ENCODE peak calls at places on chromosomes 12 and 14, in eight cellular contexts. One of them, this sample, is unnamed.

GRCh38 chr12:122079038-122079531 is 529 bp downstream of the MLXIP start:
- DNase-seq in neuronal stem cell: no peak
- DNase-seq in adrenal gland: peak; percentile 43
- DNase-seq in ovary: peak; percentile 58
- DNase-seq in brain microvascular endothelial cell: no peak
- DNase-seq in tibial nerve: no peak
- DNase-seq in neural progenitor cell: peak; percentile 54
- DNase-seq in uterus: no peak
- DNase-seq in this sample: peak; percentile 64

GRCh38 chr14:101120636-101121398 is 217.3 kb upstream of the RTL1 start:
- DNase-seq in neuronal stem cell: no peak
- DNase-seq in adrenal gland: peak; percentile 51
- DNase-seq in ovary: peak; percentile 12
- DNase-seq in brain microvascular endothelial cell: no peak
- DNase-seq in tibial nerve: peak; percentile 25
- DNase-seq in neural progenitor cell: no peak
- DNase-seq in uterus: peak; percentile 16
- DNase-seq in this sample: no peak

GRCh38 chr14:99356031-99356430 is 84.0 kb upstream of the BCL11B start:
- DNase-seq in neuronal stem cell: no peak
- DNase-seq in adrenal gland: no peak
- DNase-seq in ovary: no peak
- DNase-seq in brain microvascular endothelial cell: no peak
- DNase-seq in tibial nerve: no peak
- DNase-seq in neural progenitor cell: no peak
- DNase-seq in uterus: no peak
- DNase-seq in this sample: no peak

GRCh38 chr12:28563926-28564325 is 373.7 kb downstream of the CCDC91 start:
- DNase-seq in neuronal stem cell: no peak
- DNase-seq in adrenal gland: no peak
- DNase-seq in ovary: no peak
- DNase-seq in brain microvascular endothelial cell: no peak
- DNase-seq in tibial nerve: no peak
- DNase-seq in neural progenitor cell: no peak
- DNase-seq in uterus: no peak
- DNase-seq in this sample: no peak

GRCh38 chr12:95224202-95225170 is 6.9 kb downstream of the VEZT start:
- DNase-seq in neuronal stem cell: no peak
- DNase-seq in adrenal gland: no peak
- DNase-seq in ovary: no peak
- DNase-seq in brain microvascular endothelial cell: peak; percentile 63
- DNase-seq in tibial nerve: no peak
- DNase-seq in neural progenitor cell: no peak
- DNase-seq in uterus: no peak
- DNase-seq in this sample: no peak

GRCh38 chr12:72901685-72902084 is 629.5 kb downstream of the TRHDE start:
- DNase-seq in neuronal stem cell: no peak
- DNase-seq in adrenal gland: no peak
- DNase-seq in ovary: no peak
- DNase-seq in brain microvascular endothelial cell: no peak
- DNase-seq in tibial nerve: no peak
- DNase-seq in neural progenitor cell: no peak
- DNase-seq in uterus: no peak
- DNase-seq in this sample: no peak

GRCh38 chr12:111355181-111355925 is 13.5 kb downstream of the PHETA1 start:
- DNase-seq in neuronal stem cell: no peak
- DNase-seq in adrenal gland: no peak
- DNase-seq in ovary: no peak
- DNase-seq in brain microvascular endothelial cell: no peak
- DNase-seq in tibial nerve: no peak
- DNase-seq in neural progenitor cell: no peak
- DNase-seq in uterus: no peak
- DNase-seq in this sample: no peak

GRCh38 chr14:90625445-90625844 is 190.8 kb downstream of the TTC7B start:
- DNase-seq in neuronal stem cell: no peak
- DNase-seq in adrenal gland: no peak
- DNase-seq in ovary: no peak
- DNase-seq in brain microvascular endothelial cell: no peak
- DNase-seq in tibial nerve: no peak
- DNase-seq in neural progenitor cell: no peak
- DNase-seq in uterus: no peak
- DNase-seq in this sample: no peak

GRCh38 chr14:32744811-32745445 is 193.8 kb upstream of the NPAS3 start:
- DNase-seq in neuronal stem cell: no peak
- DNase-seq in adrenal gland: no peak
- DNase-seq in ovary: no peak
- DNase-seq in brain microvascular endothelial cell: no peak
- DNase-seq in tibial nerve: no peak
- DNase-seq in neural progenitor cell: no peak
- DNase-seq in uterus: no peak
- DNase-seq in this sample: no peak

GRCh38 chr12:16352481-16352880 is 5.0 kb downstream of the MGST1 start:
- DNase-seq in neuronal stem cell: no peak
- DNase-seq in adrenal gland: no peak
- DNase-seq in ovary: no peak
- DNase-seq in brain microvascular endothelial cell: no peak
- DNase-seq in tibial nerve: no peak
- DNase-seq in neural progenitor cell: no peak
- DNase-seq in uterus: no peak
- DNase-seq in this sample: no peak

GRCh38 chr12:8687846-8688601 is 9.8 kb upstream of the RIMKLB start:
- DNase-seq in neuronal stem cell: no peak
- DNase-seq in adrenal gland: peak; percentile 83
- DNase-seq in ovary: peak; percentile 50
- DNase-seq in brain microvascular endothelial cell: peak; percentile 79
- DNase-seq in tibial nerve: peak; percentile 44
- DNase-seq in neural progenitor cell: peak; percentile 26
- DNase-seq in uterus: peak; percentile 56
- DNase-seq in this sample: no peak

GRCh38 chr14:105484069-105484996 is 2.4 kb upstream of the CRIP1 start:
- DNase-seq in neuronal stem cell: no peak
- DNase-seq in adrenal gland: no peak
- DNase-seq in ovary: no peak
- DNase-seq in brain microvascular endothelial cell: no peak
- DNase-seq in tibial nerve: no peak
- DNase-seq in neural progenitor cell: peak; percentile 45
- DNase-seq in uterus: peak; percentile 68
- DNase-seq in this sample: no peak

GRCh38 chr14:74429991-74430390 is 4.0 kb upstream of the SYNDIG1L start:
- DNase-seq in neuronal stem cell: no peak
- DNase-seq in adrenal gland: no peak
- DNase-seq in ovary: no peak
- DNase-seq in brain microvascular endothelial cell: no peak
- DNase-seq in tibial nerve: no peak
- DNase-seq in neural progenitor cell: no peak
- DNase-seq in uterus: no peak
- DNase-seq in this sample: no peak

GRCh38 chr12:130590685-130591084 is 125.4 kb downstream of the RIMBP2 start:
- DNase-seq in neuronal stem cell: no peak
- DNase-seq in adrenal gland: no peak
- DNase-seq in ovary: no peak
- DNase-seq in brain microvascular endothelial cell: no peak
- DNase-seq in tibial nerve: no peak
- DNase-seq in neural progenitor cell: no peak
- DNase-seq in uterus: no peak
- DNase-seq in this sample: no peak

GRCh38 chr12:26113194-26113654 is 11.6 kb downstream of the BHLHE41 start:
- DNase-seq in neuronal stem cell: no peak
- DNase-seq in adrenal gland: peak; percentile 28
- DNase-seq in ovary: no peak
- DNase-seq in brain microvascular endothelial cell: no peak
- DNase-seq in tibial nerve: peak; percentile 59
- DNase-seq in neural progenitor cell: peak; percentile 41
- DNase-seq in uterus: no peak
- DNase-seq in this sample: peak; percentile 27

GRCh38 chr12:16606201-16606849 is 363 bp upstream of the LMO3 start:
- DNase-seq in neuronal stem cell: no peak
- DNase-seq in adrenal gland: peak; percentile 51
- DNase-seq in ovary: no peak
- DNase-seq in brain microvascular endothelial cell: peak; percentile 9
- DNase-seq in tibial nerve: peak; percentile 26
- DNase-seq in neural progenitor cell: peak; percentile 58
- DNase-seq in uterus: peak; percentile 39
- DNase-seq in this sample: peak; percentile 42

GRCh38 chr12:99495797-99496196 is 151.8 kb upstream of the GARIN6 start:
- DNase-seq in neuronal stem cell: no peak
- DNase-seq in adrenal gland: no peak
- DNase-seq in ovary: no peak
- DNase-seq in brain microvascular endothelial cell: no peak
- DNase-seq in tibial nerve: no peak
- DNase-seq in neural progenitor cell: no peak
- DNase-seq in uterus: no peak
- DNase-seq in this sample: no peak

GRCh38 chr12:92539966-92540791 is 162.6 kb upstream of the PLEKHG7 start:
- DNase-seq in neuronal stem cell: no peak
- DNase-seq in adrenal gland: no peak
- DNase-seq in ovary: no peak
- DNase-seq in brain microvascular endothelial cell: no peak
- DNase-seq in tibial nerve: no peak
- DNase-seq in neural progenitor cell: peak; percentile 73
- DNase-seq in uterus: no peak
- DNase-seq in this sample: peak; percentile 76

GRCh38 chr14:75628816-75629215 is 31.9 kb downstream of the ERG28 start:
- DNase-seq in neuronal stem cell: no peak
- DNase-seq in adrenal gland: no peak
- DNase-seq in ovary: no peak
- DNase-seq in brain microvascular endothelial cell: no peak
- DNase-seq in tibial nerve: no peak
- DNase-seq in neural progenitor cell: no peak
- DNase-seq in uterus: no peak
- DNase-seq in this sample: no peak

GRCh38 chr12:32366704-32367103 is 32.7 kb upstream of the FGD4 start:
- DNase-seq in neuronal stem cell: no peak
- DNase-seq in adrenal gland: no peak
- DNase-seq in ovary: no peak
- DNase-seq in brain microvascular endothelial cell: no peak
- DNase-seq in tibial nerve: no peak
- DNase-seq in neural progenitor cell: no peak
- DNase-seq in uterus: no peak
- DNase-seq in this sample: no peak

GRCh38 chr12:45478931-45479330 is 250.6 kb upstream of the ARID2 start:
- DNase-seq in neuronal stem cell: no peak
- DNase-seq in adrenal gland: no peak
- DNase-seq in ovary: no peak
- DNase-seq in brain microvascular endothelial cell: no peak
- DNase-seq in tibial nerve: no peak
- DNase-seq in neural progenitor cell: no peak
- DNase-seq in uterus: no peak
- DNase-seq in this sample: no peak

GRCh38 chr14:98798099-98798498 is 473.9 kb downstream of the BCL11B start:
- DNase-seq in neuronal stem cell: no peak
- DNase-seq in adrenal gland: no peak
- DNase-seq in ovary: no peak
- DNase-seq in brain microvascular endothelial cell: no peak
- DNase-seq in tibial nerve: no peak
- DNase-seq in neural progenitor cell: no peak
- DNase-seq in uterus: no peak
- DNase-seq in this sample: peak; percentile 5

GRCh38 chr12:130041983-130042812 is 120.1 kb upstream of the FZD10 start:
- DNase-seq in neuronal stem cell: peak; percentile 57
- DNase-seq in adrenal gland: peak; percentile 44
- DNase-seq in ovary: peak; percentile 33
- DNase-seq in brain microvascular endothelial cell: peak; percentile 2
- DNase-seq in tibial nerve: no peak
- DNase-seq in neural progenitor cell: peak; percentile 82
- DNase-seq in uterus: no peak
- DNase-seq in this sample: peak; percentile 10

GRCh38 chr14:55102141-55102547 is 26.9 kb upstream of the LGALS3 start:
- DNase-seq in neuronal stem cell: no peak
- DNase-seq in adrenal gland: peak; percentile 51
- DNase-seq in ovary: peak; percentile 73
- DNase-seq in brain microvascular endothelial cell: peak; percentile 76
- DNase-seq in tibial nerve: peak; percentile 78
- DNase-seq in neural progenitor cell: peak; percentile 79
- DNase-seq in uterus: peak; percentile 78
- DNase-seq in this sample: peak; percentile 78

GRCh38 chr14:55104051-55104954 is 24.7 kb upstream of the LGALS3 start:
- DNase-seq in neuronal stem cell: no peak
- DNase-seq in adrenal gland: no peak
- DNase-seq in ovary: no peak
- DNase-seq in brain microvascular endothelial cell: no peak
- DNase-seq in tibial nerve: no peak
- DNase-seq in neural progenitor cell: no peak
- DNase-seq in uterus: no peak
- DNase-seq in this sample: no peak

GRCh38 chr14:55103005-55103640 is 25.9 kb upstream of the LGALS3 start:
- DNase-seq in neuronal stem cell: peak; percentile 31
- DNase-seq in adrenal gland: peak; percentile 79
- DNase-seq in ovary: peak; percentile 80
- DNase-seq in brain microvascular endothelial cell: peak; percentile 86
- DNase-seq in tibial nerve: peak; percentile 83
- DNase-seq in neural progenitor cell: peak; percentile 62
- DNase-seq in uterus: peak; percentile 89
- DNase-seq in this sample: peak; percentile 67

GRCh38 chr14:55107766-55108554 is 21.1 kb upstream of the LGALS3 start:
- DNase-seq in neuronal stem cell: no peak
- DNase-seq in adrenal gland: peak; percentile 96
- DNase-seq in ovary: peak; percentile 91
- DNase-seq in brain microvascular endothelial cell: peak; percentile 97
- DNase-seq in tibial nerve: peak; percentile 84
- DNase-seq in neural progenitor cell: no peak
- DNase-seq in uterus: peak; percentile 93
- DNase-seq in this sample: peak; percentile 78

GRCh38 chr14:55105991-55106390 is 23.1 kb upstream of the LGALS3 start:
- DNase-seq in neuronal stem cell: no peak
- DNase-seq in adrenal gland: no peak
- DNase-seq in ovary: no peak
- DNase-seq in brain microvascular endothelial cell: no peak
- DNase-seq in tibial nerve: no peak
- DNase-seq in neural progenitor cell: no peak
- DNase-seq in uterus: no peak
- DNase-seq in this sample: no peak
- H3K27ac ChIP-seq in neuronal stem cell: no peak overlapping the region
- H3K27ac ChIP-seq in adrenal gland: peak overlapping the region; percentile 96
- H3K27ac ChIP-seq in ovary: no peak overlapping the region
- H3K27ac ChIP-seq in brain microvascular endothelial cell: no peak overlapping the region
- H3K27ac ChIP-seq in tibial nerve: peak overlapping the region; percentile 99
- H3K27ac ChIP-seq in neural progenitor cell: no peak overlapping the region
- H3K27ac ChIP-seq in uterus: peak overlapping the region; percentile 98
- H3K27ac ChIP-seq in this sample: no peak overlapping the region

GRCh38 chr12:109277899-109278762 is 31.0 kb downstream of the FOXN4 start:
- DNase-seq in neuronal stem cell: no peak
- DNase-seq in adrenal gland: no peak
- DNase-seq in ovary: peak; percentile 65
- DNase-seq in brain microvascular endothelial cell: no peak
- DNase-seq in tibial nerve: peak; percentile 40
- DNase-seq in neural progenitor cell: peak; percentile 27
- DNase-seq in uterus: peak; percentile 66
- DNase-seq in this sample: no peak
- H3K27ac ChIP-seq in neuronal stem cell: no peak overlapping the region
- H3K27ac ChIP-seq in adrenal gland: no peak overlapping the region
- H3K27ac ChIP-seq in ovary: no peak overlapping the region
- H3K27ac ChIP-seq in brain microvascular endothelial cell: no peak overlapping the region
- H3K27ac ChIP-seq in tibial nerve: no peak overlapping the region
- H3K27ac ChIP-seq in neural progenitor cell: no peak overlapping the region
- H3K27ac ChIP-seq in uterus: peak overlapping the region; percentile 84
- H3K27ac ChIP-seq in this sample: no peak overlapping the region

GRCh38 chr12:14258468-14258947 is 107.0 kb upstream of the ATF7IP start:
- DNase-seq in neuronal stem cell: no peak
- DNase-seq in adrenal gland: no peak
- DNase-seq in ovary: peak; percentile 33
- DNase-seq in brain microvascular endothelial cell: no peak
- DNase-seq in tibial nerve: no peak
- DNase-seq in neural progenitor cell: peak; percentile 49
- DNase-seq in uterus: peak; percentile 25
- DNase-seq in this sample: peak; percentile 25
- H3K27ac ChIP-seq in neuronal stem cell: peak overlapping the region; percentile 94
- H3K27ac ChIP-seq in adrenal gland: peak overlapping the region; percentile 84
- H3K27ac ChIP-seq in ovary: peak overlapping the region; percentile 71
- H3K27ac ChIP-seq in brain microvascular endothelial cell: peak overlapping the region; percentile 91
- H3K27ac ChIP-seq in tibial nerve: peak overlapping the region; percentile 89
- H3K27ac ChIP-seq in neural progenitor cell: peak overlapping the region; percentile 95
- H3K27ac ChIP-seq in uterus: peak overlapping the region; percentile 92
- H3K27ac ChIP-seq in this sample: peak overlapping the region; percentile 93

GRCh38 chr12:101889216-101889752 is 11.9 kb downstream of the DRAM1 start:
- DNase-seq in neuronal stem cell: no peak
- DNase-seq in adrenal gland: no peak
- DNase-seq in ovary: no peak
- DNase-seq in brain microvascular endothelial cell: no peak
- DNase-seq in tibial nerve: no peak
- DNase-seq in neural progenitor cell: no peak
- DNase-seq in uterus: no peak
- DNase-seq in this sample: no peak
- H3K27ac ChIP-seq in neuronal stem cell: no peak overlapping the region
- H3K27ac ChIP-seq in adrenal gland: peak overlapping the region; percentile 5
- H3K27ac ChIP-seq in ovary: no peak overlapping the region
- H3K27ac ChIP-seq in brain microvascular endothelial cell: no peak overlapping the region
- H3K27ac ChIP-seq in tibial nerve: no peak overlapping the region
- H3K27ac ChIP-seq in neural progenitor cell: no peak overlapping the region
- H3K27ac ChIP-seq in uterus: no peak overlapping the region
- H3K27ac ChIP-seq in this sample: no peak overlapping the region

This sample was measured in pancreas.